ENCODE peak calls at places on chromosomes 7 and 10, in eight cellular contexts. F, E, V, S, R, C, Y and N are unnamed samples.

GRCh38 chr10:14409247-14409646 is 78.5 kb upstream of the FRMD4A start:
- DNase-seq in F (no peak), E (no peak), V (peak; percentile 25), S (no peak), R (no peak), C (no peak), Y (no peak), N (no peak)

GRCh38 chr7:5478568-5479045 is 55.0 kb upstream of the TNRC18 start:
- DNase-seq in F (no peak), E (no peak), V (no peak), S (peak; percentile 62), R (no peak), C (peak; percentile 43), Y (no peak), N (no peak)

GRCh38 chr7:81934596-81935301 is 164.9 kb upstream of the HGF start:
- DNase-seq in F (no peak), E (no peak), V (no peak), S (no peak), R (no peak), C (no peak), Y (no peak), N (no peak)

GRCh38 chr10:1411451-1411850 is 325.9 kb downstream of the ADARB2 start:
- DNase-seq in F (no peak), E (no peak), V (no peak), S (no peak), R (no peak), C (no peak), Y (no peak), N (no peak)

GRCh38 chr7:135260930-135261721 is 27.5 kb downstream of the STRA8 start:
- DNase-seq in F (peak; percentile 74), E (no peak), V (no peak), S (no peak), R (no peak), C (no peak), Y (no peak), N (no peak)

GRCh38 chr10:88553116-88553752 is 29.9 kb downstream of the RNLS start:
- DNase-seq in F (peak; percentile 73), E (no peak), V (no peak), S (peak; percentile 74), R (peak; percentile 49), C (no peak), Y (no peak), N (peak; percentile 45)

GRCh38 chr10:112475565-112476233 is 28.7 kb downstream of the VTI1A start:
- DNase-seq in F (no peak), E (no peak), V (no peak), S (no peak), R (no peak), C (no peak), Y (no peak), N (no peak)

GRCh38 chr7:874036-874749 is 2.2 kb upstream of the GET4 start:
- DNase-seq in F (no peak), E (no peak), V (no peak), S (peak; percentile 66), R (no peak), C (no peak), Y (no peak), N (no peak)

GRCh38 chr10:127059314-127059713 is 137.1 kb downstream of the INSYN2A start:
- DNase-seq in F (no peak), E (no peak), V (no peak), S (no peak), R (no peak), C (no peak), Y (no peak), N (no peak)

GRCh38 chr10:29240991-29241660 is 47.7 kb upstream of the LYZL1 start:
- DNase-seq in F (no peak), E (no peak), V (no peak), S (no peak), R (no peak), C (no peak), Y (no peak), N (no peak)

GRCh38 chr10:101903827-101904520 is 60.4 kb upstream of the KCNIP2 start:
- DNase-seq in F (no peak), E (no peak), V (no peak), S (no peak), R (peak; percentile 42), C (peak; percentile 40), Y (peak; percentile 53), N (peak; percentile 88)

GRCh38 chr7:35729061-35729783 is 34.3 kb upstream of the HERPUD2 start:
- DNase-seq in F (no peak), E (no peak), V (no peak), S (no peak), R (peak; percentile 29), C (no peak), Y (peak; percentile 53), N (peak; percentile 96)

GRCh38 chr7:36686499-36686898 is 37.8 kb downstream of the AOAH start:
- DNase-seq in F (no peak), E (no peak), V (peak; percentile 45), S (peak; percentile 25), R (no peak), C (no peak), Y (no peak), N (no peak)

GRCh38 chr10:114507449-114507848 is 103.1 kb upstream of the AFAP1L2 start:
- DNase-seq in F (no peak), E (no peak), V (no peak), S (peak; percentile 31), R (no peak), C (no peak), Y (no peak), N (no peak)

GRCh38 chr7:23404546-23405239 is 65.6 kb downstream of the IGF2BP3 start:
- DNase-seq in F (no peak), E (no peak), V (no peak), S (no peak), R (no peak), C (no peak), Y (no peak), N (no peak)

GRCh38 chr7:122588621-122589020 is 110.3 kb downstream of the RNF133 start:
- DNase-seq in F (no peak), E (no peak), V (no peak), S (no peak), R (no peak), C (no peak), Y (no peak), N (no peak)

GRCh38 chr7:100122568-100122967 is 3.1 kb downstream of the CNPY4 start:
- DNase-seq in F (no peak), E (no peak), V (no peak), S (no peak), R (no peak), C (no peak), Y (no peak), N (no peak)

GRCh38 chr7:148700693-148701092 is 2.0 kb downstream of the CUL1 start:
- DNase-seq in F (no peak), E (no peak), V (no peak), S (peak; percentile 56), R (no peak), C (no peak), Y (no peak), N (no peak)

GRCh38 chr10:98365698-98366530 is 49.1 kb downstream of the PYROXD2 start:
- DNase-seq in F (no peak), E (no peak), V (no peak), S (no peak), R (no peak), C (no peak), Y (no peak), N (no peak)

GRCh38 chr10:48400129-48400849 is 93.8 kb downstream of the MAPK8 start:
- DNase-seq in F (no peak), E (no peak), V (no peak), S (no peak), R (no peak), C (no peak), Y (no peak), N (no peak)

GRCh38 chr7:127678947-127679346 is 27.0 kb downstream of the SND1 start:
- DNase-seq in F (no peak), E (no peak), V (no peak), S (no peak), R (no peak), C (no peak), Y (no peak), N (peak; percentile 49)

GRCh38 chr10:44051584-44052385 is 333.1 kb downstream of the CXCL12 start:
- DNase-seq in F (no peak), E (no peak), V (no peak), S (no peak), R (no peak), C (no peak), Y (no peak), N (no peak)

GRCh38 chr10:43943119-43943824 is 294.6 kb upstream of the ZNF32 start:
- DNase-seq in F (no peak), E (no peak), V (peak; percentile 7), S (no peak), R (no peak), C (no peak), Y (no peak), N (no peak)

GRCh38 chr10:125014984-125015944 is 73.3 kb downstream of the ZRANB1 start:
- DNase-seq in F (peak; percentile 72), E (no peak), V (peak; percentile 5), S (no peak), R (no peak), C (no peak), Y (no peak), N (no peak)

GRCh38 chr7:128728608-128729007 is 10.6 kb upstream of the CALU start:
- DNase-seq in F (no peak), E (no peak), V (no peak), S (no peak), R (no peak), C (no peak), Y (no peak), N (no peak)

GRCh38 chr7:25117226-25118047 is 7.6 kb downstream of the CYCS start:
- DNase-seq in F (no peak), E (no peak), V (no peak), S (no peak), R (peak; percentile 40), C (no peak), Y (no peak), N (peak; percentile 91)

GRCh38 chr10:122786269-122786668 is 59.4 kb downstream of the CUZD1 start:
- DNase-seq in F (no peak), E (no peak), V (no peak), S (peak; percentile 66), R (no peak), C (no peak), Y (no peak), N (no peak)

GRCh38 chr10:71882813-71883746 is 32.0 kb upstream of the PSAP start:
- DNase-seq in F (no peak), E (no peak), V (no peak), S (no peak), R (no peak), C (no peak), Y (no peak), N (no peak)

GRCh38 chr7:44347546-44348114 is 22.2 kb upstream of the CAMK2B start:
- DNase-seq in F (no peak), E (no peak), V (no peak), S (no peak), R (no peak), C (no peak), Y (no peak), N (no peak)

GRCh38 chr10:59303018-59303417 is 59.3 kb downstream of the FAM13C start:
- DNase-seq in F (no peak), E (no peak), V (no peak), S (no peak), R (no peak), C (no peak), Y (no peak), N (no peak)